ENCODE peak calls at places on chromosome 17, in six cellular contexts. One of them, this sample, is unnamed.

GRCh38 chr17:12768267-12768666 is 21.0 kb upstream of the ARHGAP44 start:
- DNase-seq in transverse colon: no peak
- DNase-seq in fibroblast of villous mesenchyme: no peak
- DNase-seq in body of pancreas: no peak
- DNase-seq in right atrium auricular region: no peak
- DNase-seq in HCT116: no peak
- DNase-seq in this sample: no peak

GRCh38 chr17:50346313-50347086 is 574 bp downstream of the XYLT2 start:
- DNase-seq in HCT116: no peak
- DNase-seq in right atrium auricular region: no peak
- DNase-seq in body of pancreas: peak
- DNase-seq in fibroblast of villous mesenchyme: peak
- DNase-seq in transverse colon: peak
- DNase-seq in this sample: no peak

GRCh38 chr17:66300956-66301355 is 1.5 kb upstream of the PRKCA start:
- DNase-seq in right atrium auricular region: no peak
- DNase-seq in HCT116: no peak
- DNase-seq in transverse colon: no peak
- DNase-seq in body of pancreas: no peak
- DNase-seq in fibroblast of villous mesenchyme: no peak
- DNase-seq in this sample: no peak

GRCh38 chr17:58318065-58318481 is 10.5 kb downstream of the TSPOAP1 start:
- DNase-seq in fibroblast of villous mesenchyme: no peak
- DNase-seq in HCT116: no peak
- DNase-seq in right atrium auricular region: no peak
- DNase-seq in transverse colon: no peak
- DNase-seq in body of pancreas: peak
- DNase-seq in this sample: no peak

GRCh38 chr17:45149669-45150603 is 1.7 kb downstream of the HEXIM1 start:
- DNase-seq in right atrium auricular region: peak
- DNase-seq in transverse colon: peak
- DNase-seq in body of pancreas: peak
- DNase-seq in HCT116: no peak
- DNase-seq in fibroblast of villous mesenchyme: peak
- DNase-seq in this sample: no peak

GRCh38 chr17:62178579-62178978 is 113.5 kb upstream of the MED13 start:
- DNase-seq in fibroblast of villous mesenchyme: peak
- DNase-seq in body of pancreas: peak
- DNase-seq in HCT116: no peak
- DNase-seq in transverse colon: no peak
- DNase-seq in right atrium auricular region: no peak
- DNase-seq in this sample: no peak

GRCh38 chr17:51860934-51861561 is 297.5 kb downstream of the CA10 start:
- DNase-seq in right atrium auricular region: no peak
- DNase-seq in transverse colon: peak
- DNase-seq in HCT116: peak
- DNase-seq in body of pancreas: peak
- DNase-seq in fibroblast of villous mesenchyme: no peak
- DNase-seq in this sample: no peak

GRCh38 chr17:18261146-18261515 is 669 bp downstream of the MIEF2 start:
- DNase-seq in transverse colon: peak
- DNase-seq in right atrium auricular region: peak
- DNase-seq in HCT116: no peak
- DNase-seq in fibroblast of villous mesenchyme: peak
- DNase-seq in body of pancreas: peak
- DNase-seq in this sample: no peak

GRCh38 chr17:42049834-42050359 is 504 bp downstream of the C17orf113 start:
- DNase-seq in right atrium auricular region: no peak
- DNase-seq in HCT116: no peak
- DNase-seq in fibroblast of villous mesenchyme: no peak
- DNase-seq in body of pancreas: no peak
- DNase-seq in transverse colon: no peak
- DNase-seq in this sample: no peak

GRCh38 chr17:63480192-63480784 is 3.4 kb downstream of the ACE start:
- DNase-seq in fibroblast of villous mesenchyme: no peak
- DNase-seq in right atrium auricular region: no peak
- DNase-seq in transverse colon: no peak
- DNase-seq in body of pancreas: no peak
- DNase-seq in HCT116: no peak
- DNase-seq in this sample: no peak

GRCh38 chr17:11308550-11308949 is 67.5 kb downstream of the SHISA6 start:
- DNase-seq in HCT116: no peak
- DNase-seq in right atrium auricular region: no peak
- DNase-seq in transverse colon: no peak
- DNase-seq in body of pancreas: no peak
- DNase-seq in fibroblast of villous mesenchyme: no peak
- DNase-seq in this sample: no peak

DNA sequence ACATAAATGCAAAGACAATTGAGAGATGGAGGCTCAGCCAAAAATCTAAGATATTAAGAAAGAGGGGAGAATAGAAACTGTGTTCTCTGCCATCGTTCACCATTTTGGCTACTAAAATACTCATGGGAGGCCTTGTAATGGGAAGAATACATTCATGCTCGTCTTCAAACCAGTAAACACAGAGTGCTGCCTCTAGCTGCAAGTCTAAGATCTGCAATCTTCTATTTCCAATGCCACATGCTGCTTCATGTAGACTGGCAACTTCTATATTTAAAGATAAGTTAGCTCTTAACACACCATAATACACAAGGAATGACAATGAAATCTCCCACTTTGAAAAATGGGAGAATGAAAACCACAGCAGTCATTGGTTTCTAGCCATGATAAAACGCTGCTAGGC is 387.3 kb downstream of the HS3ST3B1 start:
- DNase-seq in HCT116: no peak
- DNase-seq in fibroblast of villous mesenchyme: no peak
- DNase-seq in right atrium auricular region: no peak
- DNase-seq in transverse colon: no peak
- DNase-seq in body of pancreas: no peak
- DNase-seq in this sample: no peak
- TF ChIP-seq CTCF in HCT116: no peak
- TF ChIP-seq CTCF in fibroblast of villous mesenchyme: peak
- TF ChIP-seq CTCF in right atrium auricular region: no peak
- TF ChIP-seq CTCF in transverse colon: no peak
- TF ChIP-seq CTCF in body of pancreas: no peak
- TF ChIP-seq CTCF in this sample: peak

DNA sequence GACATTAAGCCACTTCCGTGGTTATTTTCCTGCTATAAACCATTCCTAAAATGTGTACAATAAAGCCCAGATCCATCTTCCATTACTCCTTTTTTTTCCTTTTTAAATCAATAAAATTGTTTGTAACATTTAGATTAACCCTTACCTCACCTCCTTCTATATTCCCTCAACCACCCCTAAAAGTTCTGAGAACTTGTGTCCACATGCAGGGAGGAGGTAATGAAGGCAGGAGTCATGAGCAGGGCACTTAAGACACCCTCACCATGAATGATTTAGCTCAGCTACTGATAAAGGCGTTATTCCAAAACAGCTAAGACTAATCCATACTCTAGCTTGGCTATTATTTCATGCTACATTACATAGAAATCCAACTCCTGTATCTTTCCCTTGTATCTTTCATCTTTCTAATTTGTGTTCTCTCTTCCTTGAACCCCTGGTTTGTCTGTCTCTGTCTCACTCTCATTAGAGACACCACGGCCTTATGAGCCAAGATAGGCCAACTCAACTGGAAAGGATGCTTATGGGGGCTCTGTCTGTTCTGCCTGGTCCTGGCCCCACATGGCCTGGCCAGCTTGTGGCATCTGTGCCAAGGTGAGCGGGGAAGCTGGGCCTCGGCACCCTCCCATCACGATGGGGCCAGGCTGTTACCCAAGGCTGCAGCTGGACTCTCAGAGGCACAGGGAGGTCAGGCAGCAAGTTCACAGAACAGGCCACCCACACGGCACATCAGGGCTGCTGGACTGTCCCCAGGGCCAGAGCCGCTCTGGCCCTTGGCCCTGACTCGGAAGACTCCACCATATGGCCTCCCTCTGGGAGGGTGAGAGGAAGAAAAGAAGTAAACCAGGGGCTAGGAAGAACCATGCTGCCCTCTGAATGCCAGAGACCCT is 294.4 kb downstream of the SOX9 start:
- DNase-seq in body of pancreas: no peak
- DNase-seq in HCT116: no peak
- DNase-seq in transverse colon: no peak
- DNase-seq in right atrium auricular region: no peak
- DNase-seq in fibroblast of villous mesenchyme: no peak
- DNase-seq in this sample: no peak
- H3K4me3 ChIP-seq in body of pancreas: no peak
- H3K4me3 ChIP-seq in HCT116: no peak
- H3K4me3 ChIP-seq in transverse colon: no peak
- H3K4me3 ChIP-seq in right atrium auricular region: no peak
- H3K4me3 ChIP-seq in fibroblast of villous mesenchyme: no peak
- H3K4me3 ChIP-seq in this sample: no peak

GRCh38 chr17:79023886-79024771 is at the start of gene C1QTNF1:
- DNase-seq in fibroblast of villous mesenchyme: peak
- DNase-seq in transverse colon: peak
- DNase-seq in HCT116: no peak
- DNase-seq in right atrium auricular region: peak
- DNase-seq in body of pancreas: peak
- DNase-seq in this sample: no peak
- TF ChIP-seq CTCF in fibroblast of villous mesenchyme: peak
- TF ChIP-seq CTCF in transverse colon: peak
- TF ChIP-seq CTCF in HCT116: peak
- TF ChIP-seq CTCF in right atrium auricular region: peak
- TF ChIP-seq CTCF in body of pancreas: peak
- TF ChIP-seq CTCF in this sample: peak

GRCh38 chr17:7019406-7019805 is 3.4 kb upstream of the BCL6B start:
- DNase-seq in transverse colon: no peak
- DNase-seq in fibroblast of villous mesenchyme: no peak
- DNase-seq in HCT116: no peak
- DNase-seq in right atrium auricular region: no peak
- DNase-seq in body of pancreas: no peak
- DNase-seq in this sample: no peak

GRCh38 chr17:7022791-7023571 is at the start of gene BCL6B:
- DNase-seq in body of pancreas: no peak
- DNase-seq in transverse colon: no peak
- DNase-seq in HCT116: no peak
- DNase-seq in fibroblast of villous mesenchyme: no peak
- DNase-seq in right atrium auricular region: no peak
- DNase-seq in this sample: no peak

GRCh38 chr17:7021993-7022778 is 664 bp upstream of the BCL6B start:
- DNase-seq in body of pancreas: peak
- DNase-seq in transverse colon: peak
- DNase-seq in HCT116: no peak
- DNase-seq in fibroblast of villous mesenchyme: peak
- DNase-seq in right atrium auricular region: peak
- DNase-seq in this sample: no peak

GRCh38 chr17:7019839-7020519 is 2.9 kb upstream of the BCL6B start:
- DNase-seq in HCT116: no peak
- DNase-seq in body of pancreas: peak
- DNase-seq in transverse colon: peak
- DNase-seq in right atrium auricular region: no peak
- DNase-seq in fibroblast of villous mesenchyme: peak
- DNase-seq in this sample: no peak

DNA sequence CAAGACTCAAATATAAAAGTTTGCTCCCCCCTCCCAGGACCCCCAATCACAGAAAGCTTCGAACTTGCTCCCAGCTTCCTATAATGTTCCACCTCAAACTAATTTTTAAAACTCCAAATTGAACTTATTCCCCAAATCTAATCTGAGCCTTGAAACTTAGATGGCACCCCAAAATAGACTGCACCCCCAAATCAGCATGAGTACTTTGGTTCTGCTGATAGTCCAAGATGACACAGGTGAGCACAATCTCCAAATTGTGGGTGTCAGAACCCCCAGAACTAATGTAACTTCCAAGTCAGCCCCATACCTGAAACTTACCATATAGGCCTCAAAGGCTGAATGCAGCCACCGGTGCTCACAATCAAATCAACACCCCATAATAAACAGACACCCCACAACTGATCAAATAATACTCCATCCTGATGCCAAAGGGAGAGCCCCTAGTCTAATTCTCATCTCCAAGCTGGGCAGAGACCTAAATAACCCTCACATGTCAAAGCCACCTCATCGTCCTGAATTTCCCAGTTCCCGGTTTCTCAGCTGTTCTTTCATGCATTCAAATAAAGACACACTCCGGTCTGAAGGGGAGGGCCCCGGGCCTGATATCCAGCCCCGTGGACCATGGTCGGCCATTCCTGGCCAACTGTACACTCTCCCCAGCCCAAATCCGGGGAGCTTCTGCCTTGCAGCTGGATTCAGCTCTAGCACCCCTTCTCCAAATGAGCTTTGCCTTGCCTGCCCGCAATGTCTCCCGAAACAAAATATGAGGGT is 1.8 kb upstream of the BCL6B start:
- DNase-seq in transverse colon: no peak
- DNase-seq in HCT116: no peak
- DNase-seq in body of pancreas: no peak
- DNase-seq in right atrium auricular region: no peak
- DNase-seq in fibroblast of villous mesenchyme: no peak
- DNase-seq in this sample: no peak
- H3K4me3 ChIP-seq in transverse colon: no peak
- H3K4me3 ChIP-seq in HCT116: no peak
- H3K4me3 ChIP-seq in body of pancreas: no peak
- H3K4me3 ChIP-seq in right atrium auricular region: peak
- H3K4me3 ChIP-seq in fibroblast of villous mesenchyme: no peak
- H3K4me3 ChIP-seq in this sample: no peak

GRCh38 chr17:78174332-78174869 is 6.0 kb downstream of the SYNGR2 start:
- DNase-seq in fibroblast of villous mesenchyme: no peak
- DNase-seq in transverse colon: peak
- DNase-seq in body of pancreas: peak
- DNase-seq in HCT116: no peak
- DNase-seq in right atrium auricular region: peak
- DNase-seq in this sample: no peak
- TF ChIP-seq CTCF in fibroblast of villous mesenchyme: no peak
- TF ChIP-seq CTCF in transverse colon: peak
- TF ChIP-seq CTCF in body of pancreas: peak
- TF ChIP-seq CTCF in HCT116: no peak
- TF ChIP-seq CTCF in right atrium auricular region: peak
- TF ChIP-seq CTCF in this sample: no peak

This sample was measured in HFF-Myc.